ENCODE peak calls at places on chromosomes 3 and 15, in nine cellular contexts. X is stimulated activated CD8-positive, alpha-beta memory T cell treated with anti-CD3 and anti-CD28 coated beads, Interleukin-7, amount 100 ng/mL, for 4 hours; U is activated naive CD4-positive, alpha-beta T cell; N is heart right ventricle; Z is SHP77; P is heart left ventricle; W is activated CD4-positive, alpha-beta T cell treated with anti-CD3 and anti-CD28 coated beads, Interleukin-2, amount 50 U/mL, for 24 hours; O is A673; M is hepatic stellate cell. G is an unnamed sample.
A peak's percentile ranks its signal among the peaks of the same experiment; 100 is the strongest.

GRCh38 chr15:74417670-74418069 is 16.1 kb downstream of the SEMA7A start:
- DNase-seq in O (no peak), Z (no peak), N (no peak), M (no peak), P (no peak), W (no peak), X (no peak), U (no peak), G (no peak)

GRCh38 chr15:73517566-73517965 is 74.6 kb downstream of the REC114 start:
- DNase-seq in U (no peak), M (no peak), W (no peak), O (no peak), N (peak; percentile 22), P (peak; percentile 27), Z (no peak), X (no peak), G (no peak)

GRCh38 chr15:45637552-45638033 is 2.8 kb downstream of the SQOR start:
- DNase-seq in O (peak; percentile 87), M (peak; percentile 71), N (peak; percentile 49), X (peak; percentile 19), U (peak; percentile 22), Z (no peak), P (peak; percentile 59), W (no peak), G (peak; percentile 71)

GRCh38 chr3:170100937-170101336 is 63.1 kb downstream of the GPR160 start:
- DNase-seq in N (no peak), Z (no peak), W (no peak), O (no peak), P (no peak), M (no peak), X (no peak), U (no peak), G (no peak)

GRCh38 chr3:37183976-37184375 is 9.6 kb upstream of the LRRFIP2 start:
- DNase-seq in W (no peak), Z (no peak), O (no peak), U (no peak), M (no peak), X (no peak), P (no peak), N (no peak), G (no peak)

GRCh38 chr3:186849392-186849975 is 7.0 kb downstream of the ADIPOQ start:
- DNase-seq in X (no peak), U (no peak), N (no peak), P (no peak), Z (no peak), O (peak; percentile 67), W (no peak), M (no peak), G (no peak)

GRCh38 chr3:54176106-54176505 is 53.8 kb downstream of the CACNA2D3 start:
- DNase-seq in N (no peak), O (no peak), M (no peak), Z (no peak), U (no peak), X (no peak), P (no peak), W (no peak), G (no peak)

GRCh38 chr3:23650371-23651140 is 155.2 kb upstream of the UBE2E1 start:
- DNase-seq in O (no peak), M (peak; percentile 58), Z (no peak), X (no peak), N (no peak), P (no peak), U (no peak), W (no peak), G (peak; percentile 76)

GRCh38 chr15:41881925-41882688 is 11.7 kb downstream of the SPTBN5 start:
- DNase-seq in P (peak; percentile 46), W (no peak), N (peak; percentile 58), X (no peak), O (no peak), M (no peak), Z (no peak), U (peak; percentile 8), G (no peak)

GRCh38 chr15:31163769-31164572 is 62.4 kb upstream of the TRPM1 start:
- DNase-seq in N (no peak), M (no peak), Z (no peak), P (no peak), W (no peak), X (no peak), U (no peak), O (no peak), G (peak; percentile 62)

GRCh38 chr3:50352762-50353161 is 2.1 kb downstream of the CYB561D2 start:
- DNase-seq in X (no peak), W (no peak), P (no peak), N (no peak), Z (no peak), M (peak; percentile 58), O (no peak), U (no peak), G (peak; percentile 96)

GRCh38 chr3:45464336-45464809 is 76.0 kb downstream of the LARS2 start:
- DNase-seq in M (no peak), P (peak; percentile 14), Z (no peak), W (no peak), U (peak; percentile 39), O (no peak), X (no peak), N (no peak), G (no peak)

GRCh38 chr15:57647071-57647790 is 55.5 kb downstream of the MYZAP start:
- DNase-seq in O (no peak), N (no peak), M (no peak), W (no peak), X (no peak), U (no peak), Z (no peak), P (no peak), G (no peak)

GRCh38 chr3:134145183-134145582 is 105.5 kb downstream of the RYK start:
- DNase-seq in Z (no peak), N (no peak), U (no peak), W (no peak), M (no peak), X (no peak), O (no peak), P (no peak), G (no peak)

GRCh38 chr3:114350271-114350670 is 56.4 kb downstream of the TIGIT start:
- DNase-seq in O (no peak), N (no peak), X (no peak), U (no peak), P (no peak), M (no peak), W (no peak), Z (no peak), G (no peak)

GRCh38 chr3:56806407-56806806 is 4.7 kb upstream of the ARHGEF3 start:
- DNase-seq in N (no peak), M (no peak), X (no peak), O (no peak), U (no peak), W (no peak), P (no peak), Z (no peak), G (no peak)

GRCh38 chr15:75640483-75641175 is 605 bp upstream of the IMP3 start:
- DNase-seq in N (peak; percentile 51), M (no peak), P (no peak), W (no peak), Z (peak; percentile 79), O (peak; percentile 85), U (peak; percentile 34), X (peak; percentile 26), G (peak; percentile 88)

G was measured in osteoblast.